ENCODE peak calls at places on chromosomes 13 and 19, in eight cellular contexts. Q, K, S, F, M, C, L and P are unnamed samples.
A peak's percentile ranks its signal among the peaks of the same experiment; 100 is the strongest.

GRCh38 chr19:39677931-39678889 is 22.5 kb downstream of the LGALS16 start:
- DNase-seq in Q (no peak), L (no peak), S (no peak), C (no peak), M (no peak), F (no peak), K (no peak), P (no peak)

GRCh38 chr19:15299568-15300409 is 32.5 kb downstream of the BRD4 start:
- DNase-seq in F (no peak), S (peak; percentile 58), C (no peak), K (no peak), L (peak; percentile 83), M (no peak), Q (no peak), P (no peak)

GRCh38 chr13:46745062-46745461 is 51.9 kb downstream of the ESD start:
- DNase-seq in F (no peak), L (no peak), K (no peak), M (no peak), Q (no peak), S (no peak), C (no peak), P (no peak)

GRCh38 chr19:32350492-32350891 is 5.1 kb downstream of the ZNF507 start:
- DNase-seq in S (no peak), K (no peak), L (no peak), C (no peak), M (no peak), F (no peak), Q (no peak), P (no peak)

GRCh38 chr19:16514383-16515019 is 18.3 kb downstream of the C19orf44 start:
- DNase-seq in S (no peak), K (no peak), Q (no peak), L (no peak), F (no peak), C (no peak), M (no peak), P (no peak)

GRCh38 chr13:112722433-112723250 is 32.8 kb downstream of the ATP11A start:
- DNase-seq in K (peak; percentile 67), M (peak; percentile 54), C (no peak), L (peak; percentile 96), Q (peak; percentile 77), F (no peak), S (peak; percentile 64), P (no peak)

GRCh38 chr19:18429717-18430416 is 8.1 kb downstream of the ISYNA1 start:
- DNase-seq in F (no peak), M (no peak), C (no peak), K (no peak), Q (no peak), S (no peak), L (no peak), P (no peak)

GRCh38 chr13:108980237-108980636 is 350.8 kb downstream of the MYO16 start:
- DNase-seq in L (no peak), S (no peak), K (no peak), M (no peak), F (no peak), C (no peak), Q (no peak), P (no peak)

GRCh38 chr19:2618611-2619010 is 83.9 kb downstream of the GNG7 start:
- DNase-seq in K (no peak), C (no peak), L (peak; percentile 75), F (peak; percentile 67), S (peak; percentile 41), Q (peak; percentile 61), M (no peak), P (no peak)

GRCh38 chr13:102392810-102393209 is 9.0 kb downstream of the FGF14 start:
- DNase-seq in L (no peak), Q (no peak), M (no peak), K (no peak), C (no peak), S (no peak), F (no peak), P (no peak)

GRCh38 chr13:30864352-30865130 is 41.5 kb upstream of the MEDAG start:
- DNase-seq in F (no peak), L (peak; percentile 98), C (no peak), M (no peak), K (peak; percentile 40), Q (no peak), S (peak; percentile 98), P (no peak)

GRCh38 chr19:17757125-17757524 is 5.8 kb downstream of the FCHO1 start:
- DNase-seq in Q (peak; percentile 70), S (peak; percentile 42), F (peak; percentile 49), C (peak; percentile 71), K (peak; percentile 53), L (peak; percentile 55), M (no peak), P (no peak)

GRCh38 chr13:94537740-94538630 is 58.0 kb downstream of the TGDS start:
- DNase-seq in Q (no peak), S (no peak), K (no peak), C (no peak), M (no peak), F (no peak), L (peak; percentile 13), P (no peak)

GRCh38 chr13:111846396-111847174 is 220.4 kb upstream of the SOX1 start:
- DNase-seq in S (no peak), L (no peak), F (no peak), Q (no peak), C (no peak), K (no peak), M (no peak), P (no peak)

GRCh38 chr13:24050292-24050711 is 110.2 kb upstream of the SPATA13 start:
- DNase-seq in F (no peak), M (no peak), K (peak; percentile 43), L (peak; percentile 79), Q (no peak), C (peak; percentile 32), S (peak; percentile 71), P (no peak)

GRCh38 chr13:29758591-29759114 is 91.8 kb downstream of the UBL3 start:
- DNase-seq in M (no peak), L (no peak), S (no peak), Q (no peak), F (no peak), K (no peak), C (no peak), P (no peak)

GRCh38 chr19:45637890-45638667 is 1.1 kb downstream of the EML2 start:
- DNase-seq in L (peak; percentile 65), M (no peak), K (no peak), S (no peak), C (no peak), F (no peak), Q (no peak), P (no peak)

GRCh38 chr19:6677924-6678689 is 8.1 kb upstream of the TNFSF14 start:
- DNase-seq in M (peak; percentile 94), K (no peak), S (no peak), F (no peak), Q (peak; percentile 33), C (no peak), L (no peak), P (no peak)

GRCh38 chr19:35330475-35330874 is 1.5 kb downstream of the CD22 start:
- DNase-seq in F (no peak), K (no peak), M (no peak), L (no peak), S (no peak), Q (no peak), C (no peak), P (no peak)

GRCh38 chr19:952680-953500 is 27.1 kb downstream of the ARID3A start:
- DNase-seq in K (no peak), Q (no peak), S (no peak), F (no peak), M (peak; percentile 77), L (no peak), C (no peak), P (no peak)
- TF ChIP-seq CTCF in K (no peak), Q (no peak), S (no peak), F (no peak), M (no peak), L (no peak), C (no peak), P (no peak)

GRCh38 chr19:4343056-4343844 is at the start of gene MPND:
- DNase-seq in Q (peak; percentile 95), C (peak; percentile 84), K (peak; percentile 93), L (peak; percentile 75), F (peak; percentile 92), M (peak; percentile 87), S (peak; percentile 83), P (peak; percentile 94)
- TF ChIP-seq CTCF in Q (no peak), C (no peak), K (peak; percentile 16), L (peak; percentile 37), F (peak; percentile 9), M (peak; percentile 42), S (peak; percentile 32), P (no peak)

DNA sequence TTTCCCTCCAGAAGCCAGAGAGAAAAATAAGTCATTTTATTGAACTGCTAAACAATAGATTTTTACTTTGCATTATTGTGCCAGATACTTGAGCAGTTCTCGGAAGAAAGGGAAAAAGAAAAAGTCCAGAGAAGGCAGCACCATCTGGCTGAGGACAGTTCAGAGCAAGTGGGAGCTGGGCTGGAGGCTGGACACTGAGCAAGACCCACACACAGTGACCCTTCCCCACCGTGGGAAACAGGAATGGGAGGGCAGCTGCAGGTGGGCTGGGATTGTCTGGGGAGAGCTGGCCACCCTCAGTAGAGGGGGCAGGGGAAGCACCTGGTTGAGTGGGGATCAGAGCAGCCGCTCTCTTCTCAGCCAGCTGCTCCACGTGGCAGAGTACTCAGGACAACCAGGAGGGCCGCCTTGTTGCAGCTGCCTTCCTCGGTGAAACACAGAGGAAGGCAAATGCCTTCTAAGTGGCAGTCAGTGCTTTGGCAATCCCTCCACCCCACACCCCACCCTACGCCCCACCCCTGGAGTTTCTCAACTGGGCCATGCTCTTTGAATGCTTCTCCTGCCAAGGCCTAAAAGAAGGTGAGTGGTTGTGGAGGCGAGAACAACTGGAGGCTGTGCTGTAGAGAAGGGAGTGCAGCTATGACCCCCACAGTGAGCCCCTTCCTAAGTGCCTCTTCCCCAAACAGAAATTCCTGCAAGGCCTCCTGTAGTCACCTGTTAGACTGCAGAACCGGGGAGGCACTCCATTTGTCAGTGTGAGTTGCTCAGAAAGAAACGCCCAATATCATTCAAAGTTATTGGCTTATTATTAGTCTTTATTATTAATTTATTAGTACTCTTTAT is 179.3 kb downstream of the ZIC5 start:
- DNase-seq in F (no peak), M (no peak), S (no peak), K (no peak), C (no peak), L (no peak), Q (no peak), P (no peak)
- TF ChIP-seq CTCF in F (no peak), M (no peak), S (no peak), K (no peak), C (no peak), L (no peak), Q (no peak), P (no peak)

GRCh38 chr19:29964171-29964570 is 22.1 kb downstream of the URI1 start:
- DNase-seq in L (no peak), C (no peak), Q (no peak), K (no peak), S (no peak), M (no peak), F (no peak), P (no peak)

GRCh38 chr19:29965529-29965928 is 23.5 kb downstream of the URI1 start:
- DNase-seq in L (peak; percentile 85), S (peak; percentile 57), K (no peak), Q (no peak), F (no peak), C (no peak), M (no peak), P (no peak)

GRCh38 chr19:29967623-29968022 is 25.6 kb downstream of the URI1 start:
- DNase-seq in L (peak; percentile 49), S (peak; percentile 43), Q (no peak), K (no peak), M (no peak), F (no peak), C (no peak), P (no peak)

GRCh38 chr19:29963576-29963975 is 21.5 kb downstream of the URI1 start:
- DNase-seq in F (no peak), M (no peak), S (no peak), L (no peak), C (no peak), Q (no peak), K (no peak), P (no peak)

GRCh38 chr19:29966594-29967249 is 24.7 kb downstream of the URI1 start:
- DNase-seq in S (peak; percentile 47), L (peak; percentile 19), K (no peak), Q (no peak), F (no peak), M (no peak), C (no peak), P (no peak)
- TF ChIP-seq CTCF in S (peak; percentile 32), L (peak; percentile 39), K (no peak), Q (no peak), F (no peak), M (peak; percentile 10), C (no peak), P (no peak)